ENCODE peak calls at places on chromosomes 2 and 18, in six cellular contexts. O, P, S, K, B and A are unnamed samples.

GRCh38 chr2:221972813-221973478 is 325.9 kb downstream of the PAX3 start:
- DNase-seq in O (no peak), P (no peak), S (no peak), K (no peak), B (no peak), A (no peak)

GRCh38 chr2:45591073-45591472 is 20.0 kb downstream of the SRBD1 start:
- DNase-seq in O (no peak), P (no peak), S (no peak), K (peak; percentile 6), B (no peak), A (no peak)

GRCh38 chr18:48122376-48122775 is 191.9 kb upstream of the SMAD2 start:
- DNase-seq in O (no peak), P (no peak), S (no peak), K (no peak), B (no peak), A (no peak)

GRCh38 chr2:181955010-181955409 is 30.6 kb upstream of the PPP1R1C start:
- DNase-seq in O (peak; percentile 21), P (no peak), S (no peak), K (peak; percentile 82), B (no peak), A (no peak)

GRCh38 chr18:34223164-34223892 is 1.4 kb downstream of the NOL4 start:
- DNase-seq in O (no peak), P (peak; percentile 80), S (no peak), K (no peak), B (no peak), A (no peak)

GRCh38 chr2:216918088-216918680 is 58.3 kb upstream of the TNP1 start:
- DNase-seq in O (peak; percentile 41), P (no peak), S (no peak), K (peak; percentile 90), B (no peak), A (peak; percentile 49)

GRCh38 chr2:200000444-200001163 is 45.2 kb downstream of the MAIP1 start:
- DNase-seq in O (no peak), P (no peak), S (no peak), K (no peak), B (no peak), A (no peak)

GRCh38 chr2:214107731-214108130 is 303.1 kb upstream of the VWC2L start:
- DNase-seq in O (no peak), P (peak; percentile 44), S (no peak), K (no peak), B (no peak), A (no peak)

GRCh38 chr2:222297600-222297935 is 1.2 kb downstream of the PAX3 start:
- DNase-seq in O (no peak), P (peak; percentile 51), S (no peak), K (no peak), B (no peak), A (no peak)

GRCh38 chr2:7849531-7849930 is 832.3 kb upstream of the ID2 start:
- DNase-seq in O (no peak), P (no peak), S (no peak), K (no peak), B (no peak), A (no peak)

GRCh38 chr2:43129676-43130547 is 96.5 kb downstream of the ZFP36L2 start:
- DNase-seq in O (peak; percentile 59), P (no peak), S (peak; percentile 31), K (peak; percentile 43), B (peak; percentile 89), A (no peak)

GRCh38 chr2:120501591-120501990 is 155.7 kb downstream of the INHBB start:
- DNase-seq in O (no peak), P (no peak), S (no peak), K (no peak), B (no peak), A (no peak)

GRCh38 chr2:127705281-127706065 is 4.2 kb downstream of the SFT2D3 start:
- DNase-seq in O (peak; percentile 77), P (no peak), S (no peak), K (peak; percentile 56), B (no peak), A (no peak)

GRCh38 chr2:166179201-166179600 is 51.4 kb upstream of the SCN1A start:
- DNase-seq in O (peak; percentile 44), P (no peak), S (no peak), K (peak; percentile 35), B (no peak), A (no peak)

GRCh38 chr2:196431076-196431475 is 208.4 kb upstream of the CCDC150 start:
- DNase-seq in O (peak; percentile 62), P (no peak), S (no peak), K (no peak), B (no peak), A (no peak)

GRCh38 chr2:70958759-70959158 is 19.7 kb upstream of the ANKRD53 start:
- DNase-seq in O (no peak), P (no peak), S (no peak), K (no peak), B (no peak), A (no peak)

GRCh38 chr2:204503869-204504268 is 41.4 kb upstream of the PARD3B start:
- DNase-seq in O (peak; percentile 21), P (no peak), S (no peak), K (peak; percentile 79), B (no peak), A (no peak)

GRCh38 chr2:171706152-171706803 is 19.0 kb downstream of the DYNC1I2 start:
- DNase-seq in O (peak; percentile 44), P (no peak), S (no peak), K (peak; percentile 46), B (no peak), A (no peak)
- H3K4me3 ChIP-seq in O (no peak overlapping the region), P (no peak overlapping the region), S (no peak overlapping the region), K (no peak overlapping the region), B (no peak overlapping the region), A (no peak overlapping the region)

GRCh38 chr2:20897874-20898453 is 75.1 kb upstream of the LDAH start:
- DNase-seq in O (no peak), P (no peak), S (no peak), K (no peak), B (no peak), A (no peak)

GRCh38 chr2:20900052-20900636 is 77.2 kb upstream of the LDAH start:
- DNase-seq in O (no peak), P (no peak), S (no peak), K (no peak), B (no peak), A (no peak)

DNA sequence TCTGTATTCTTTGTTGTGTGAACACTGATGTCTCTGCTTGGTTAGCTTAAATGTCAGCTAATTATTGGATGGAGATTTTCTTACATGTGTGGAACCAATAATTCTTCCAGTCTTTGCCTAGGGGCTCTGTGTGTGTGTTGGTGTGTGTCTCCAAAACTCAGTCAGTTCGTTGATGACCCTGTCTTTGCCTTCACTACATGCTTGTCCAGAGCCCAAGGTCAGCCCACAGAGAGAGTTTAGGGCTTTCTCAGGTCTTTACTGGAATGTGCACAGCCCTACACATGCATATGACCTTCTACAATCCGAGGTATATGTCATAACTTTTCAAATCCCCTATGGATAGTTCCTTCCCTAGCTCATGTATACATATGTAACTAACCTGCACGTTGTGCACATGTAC is 74.1 kb upstream of the LDAH start:
- DNase-seq in O (no peak), P (no peak), S (no peak), K (no peak), B (no peak), A (no peak)
- H3K4me3 ChIP-seq in O (no peak overlapping the region), P (no peak overlapping the region), S (no peak overlapping the region), K (no peak overlapping the region), B (no peak overlapping the region), A (no peak overlapping the region)

DNA sequence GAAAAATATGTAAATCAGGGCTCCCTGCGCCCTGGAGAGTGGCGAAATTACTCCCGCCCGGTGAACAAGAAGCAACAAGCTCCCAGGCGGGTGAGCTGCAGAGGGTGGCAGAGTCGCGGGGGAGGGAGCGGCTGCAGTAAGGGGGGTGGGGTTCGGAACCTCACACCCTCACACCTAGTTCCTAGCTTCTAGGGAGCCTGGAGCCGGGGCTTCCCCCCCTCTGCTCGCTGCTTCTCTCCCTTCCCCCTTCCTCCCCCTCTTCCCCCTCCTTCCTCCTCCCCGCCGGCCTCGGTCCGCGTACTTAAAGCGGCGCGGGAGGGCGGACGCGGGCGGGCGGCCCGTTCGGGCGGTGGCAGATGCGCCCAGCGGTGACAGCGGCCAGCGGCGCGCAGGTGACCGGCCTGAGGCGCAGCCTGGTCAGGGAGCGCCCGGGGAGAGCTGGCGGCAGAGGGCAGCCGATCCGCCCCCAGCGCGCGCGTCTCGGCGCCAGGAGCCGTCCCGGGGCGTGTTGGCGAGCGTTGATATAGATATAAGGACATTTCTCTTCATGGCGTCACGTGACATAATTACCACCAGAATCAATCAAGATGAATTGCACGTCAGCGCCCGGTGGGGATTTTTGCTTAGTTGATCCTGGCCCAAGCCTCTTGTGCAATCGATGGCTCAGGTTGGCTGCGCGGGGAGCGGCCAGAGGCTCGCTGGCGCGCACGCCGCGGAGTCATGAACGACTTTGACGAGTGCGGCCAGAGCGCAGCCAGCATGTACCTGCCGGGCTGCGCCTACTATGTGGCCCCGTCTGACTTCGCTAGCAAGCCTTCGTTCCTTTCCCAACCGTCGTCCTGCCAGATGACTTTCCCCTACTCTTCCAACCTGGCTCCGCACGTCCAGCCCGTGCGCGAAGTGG is at the start of gene HOXD11:
- DNase-seq in O (peak; percentile 28), P (peak; percentile 83), S (no peak), K (no peak), B (no peak), A (no peak)
- H3K4me3 ChIP-seq in O (peak within 1 kb of the TSS; percentile 13), P (peak within 1 kb of the TSS; percentile 48), S (no peak within 1 kb of the TSS), K (no peak within 1 kb of the TSS), B (no peak within 1 kb of the TSS), A (no peak within 1 kb of the TSS)

DNA sequence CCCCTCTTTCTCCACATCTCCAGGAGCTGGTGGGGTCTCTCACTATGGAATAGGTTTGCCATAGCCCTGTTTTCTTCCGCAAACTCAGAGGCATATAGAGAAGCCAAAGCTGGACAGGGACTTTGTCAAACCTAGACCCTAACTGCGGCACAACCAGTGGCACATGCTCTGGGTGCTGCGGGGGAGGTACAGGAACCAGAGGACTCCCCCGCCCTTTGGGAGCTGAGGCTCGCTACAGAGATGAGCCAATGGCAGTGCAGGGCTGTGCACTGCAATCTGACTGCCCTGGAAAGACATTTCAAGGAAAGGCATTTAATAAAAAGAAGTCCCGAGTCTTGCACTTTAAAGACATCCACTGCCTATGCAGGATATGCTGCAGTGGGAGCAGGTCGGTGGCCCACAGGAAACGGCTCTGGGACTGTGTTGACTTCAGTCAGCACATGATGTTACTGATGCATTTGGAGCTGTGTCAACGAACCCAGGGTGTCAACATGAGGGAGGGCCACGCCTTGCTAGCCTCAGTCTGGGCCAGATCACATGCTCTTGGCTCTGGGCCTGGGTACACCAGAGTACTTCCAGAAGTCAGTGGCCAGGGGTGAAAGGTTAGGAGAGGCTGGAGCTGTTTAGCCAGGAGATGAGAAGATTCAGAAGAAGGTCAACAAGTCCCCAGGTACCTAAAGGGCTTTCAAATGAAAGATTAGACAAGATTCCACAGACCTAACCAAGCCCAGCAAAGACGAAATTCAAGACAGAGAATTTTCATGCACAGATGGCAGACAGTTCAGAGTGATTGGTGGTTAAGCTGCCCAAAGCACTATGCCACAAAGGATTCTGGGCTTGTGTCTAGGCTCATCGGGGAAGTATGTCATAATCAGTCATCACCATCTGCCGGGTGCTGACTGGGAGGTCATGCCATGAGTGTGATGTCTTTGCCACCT is 8.2 kb downstream of the SLC35F6 start:
- DNase-seq in O (peak; percentile 85), P (no peak), S (peak; percentile 33), K (peak; percentile 38), B (peak; percentile 78), A (peak; percentile 42)
- H3K4me3 ChIP-seq in O (no peak overlapping the region), P (no peak overlapping the region), S (peak overlapping the region; percentile 11), K (no peak overlapping the region), B (no peak overlapping the region), A (no peak overlapping the region)